ENCODE peak calls at places on chromosomes 12 and 14, in ten cellular contexts. O is HCT116; E is tibial artery; N is GM23248; Z is heart left ventricle; Q is effector memory CD4-positive, alpha-beta T cell; C is heart right ventricle; J is upper lobe of right lung; F is stomach; U is mucosa of descending colon. D is an unnamed sample. For H3K4me1, the result is how much of the 10 kb centered on the place peaks cover.

GRCh38 chr12:30927210-30927576 is 645 bp downstream of the TSPAN11 start:
- DNase-seq in O (no peak), E (peak), N (peak), Z (no peak), Q (no peak), C (no peak), J (no peak), F (no peak), U (no peak), D (no peak)

GRCh38 chr14:28243600-28243999 is 523.0 kb upstream of the FOXG1 start:
- DNase-seq in O (no peak), E (no peak), N (peak), Z (no peak), Q (no peak), C (no peak), J (no peak), F (no peak), U (no peak), D (no peak)

GRCh38 chr14:76309572-76310551 is 66.1 kb upstream of the ESRRB start:
- DNase-seq in O (no peak), E (peak), N (no peak), Z (peak), Q (no peak), C (peak), J (no peak), F (no peak), U (no peak), D (no peak)

GRCh38 chr12:84502180-84502857 is 410.3 kb downstream of the SLC6A15 start:
- DNase-seq in O (no peak), E (no peak), N (peak), Z (no peak), Q (no peak), C (no peak), J (no peak), F (no peak), U (no peak), D (no peak)

GRCh38 chr12:95820096-95820703 is 29.6 kb upstream of the NTN4 start:
- DNase-seq in O (peak), E (no peak), N (peak), Z (no peak), Q (no peak), C (peak), J (no peak), F (peak), U (no peak), D (no peak)

GRCh38 chr12:42402821-42403411 is 76.9 kb downstream of the PPHLN1 start:
- DNase-seq in O (no peak), E (no peak), N (no peak), Z (no peak), Q (no peak), C (no peak), J (no peak), F (no peak), U (no peak), D (no peak)

GRCh38 chr12:14893471-14894250 is 8.0 kb upstream of the MGP start:
- DNase-seq in O (no peak), E (no peak), N (no peak), Z (peak), Q (no peak), C (peak), J (no peak), F (no peak), U (no peak), D (no peak)

GRCh38 chr14:94036328-94037167 is 10.4 kb downstream of the OTUB2 start:
- DNase-seq in O (peak), E (peak), N (peak), Z (peak), Q (peak), C (peak), J (peak), F (peak), U (no peak), D (peak)

GRCh38 chr14:68628605-68629310 is 164.1 kb downstream of the ZFP36L1 start:
- DNase-seq in O (no peak), E (peak), N (no peak), Z (no peak), Q (peak), C (no peak), J (peak), F (peak), U (peak), D (no peak)

GRCh38 chr14:104775073-104775489 is 20.5 kb downstream of the AKT1 start:
- DNase-seq in O (no peak), E (no peak), N (no peak), Z (no peak), Q (no peak), C (no peak), J (no peak), F (no peak), U (no peak), D (no peak)

GRCh38 chr12:81170072-81170471 is 92.2 kb downstream of the ACSS3 start:
- DNase-seq in O (no peak), E (no peak), N (peak), Z (no peak), Q (no peak), C (no peak), J (no peak), F (no peak), U (no peak), D (no peak)

GRCh38 chr14:22613736-22614239 is 15.7 kb downstream of the ABHD4 start:
- DNase-seq in O (no peak), E (no peak), N (no peak), Z (no peak), Q (no peak), C (no peak), J (no peak), F (no peak), U (no peak), D (no peak)

GRCh38 chr14:105617201-105617777 is 90.9 kb downstream of the TMEM121 start:
- DNase-seq in O (no peak), E (peak), N (no peak), Z (no peak), Q (no peak), C (no peak), J (no peak), F (no peak), U (no peak), D (no peak)

GRCh38 chr12:47739959-47740358 is 14.7 kb upstream of the ENDOU start:
- DNase-seq in O (no peak), E (no peak), N (peak), Z (peak), Q (no peak), C (peak), J (no peak), F (no peak), U (peak), D (no peak)

GRCh38 chr12:119624971-119625370 is 31.4 kb downstream of the TMEM233 start:
- DNase-seq in O (no peak), E (no peak), N (no peak), Z (no peak), Q (no peak), C (no peak), J (no peak), F (no peak), U (no peak), D (no peak)

GRCh38 chr12:6460751-6461371 is 9.0 kb downstream of the TAPBPL start:
- DNase-seq in O (no peak), E (no peak), N (no peak), Z (no peak), Q (no peak), C (no peak), J (no peak), F (no peak), U (no peak), D (peak)

GRCh38 chr14:80223696-80224465 is 12.6 kb upstream of the DIO2 start:
- DNase-seq in O (no peak), E (no peak), N (peak), Z (no peak), Q (no peak), C (no peak), J (no peak), F (no peak), U (no peak), D (no peak)

GRCh38 chr12:58564721-58565120 is 355.6 kb downstream of the LRIG3 start:
- DNase-seq in O (no peak), E (no peak), N (peak), Z (no peak), Q (no peak), C (no peak), J (no peak), F (no peak), U (no peak), D (no peak)

GRCh38 chr12:75585309-75585708 is 73.9 kb upstream of the KRR1 start:
- DNase-seq in O (peak), E (no peak), N (peak), Z (no peak), Q (no peak), C (no peak), J (no peak), F (no peak), U (no peak), D (no peak)

GRCh38 chr14:61321385-61322010 is at the start of gene PRKCH:
- DNase-seq in O (peak), E (peak), N (peak), Z (peak), Q (peak), C (peak), J (peak), F (peak), U (peak), D (peak)

GRCh38 chr12:47903151-47903611 is 1.6 kb downstream of the VDR start:
- DNase-seq in O (no peak), E (peak), N (peak), Z (no peak), Q (no peak), C (no peak), J (no peak), F (peak), U (no peak), D (no peak)

GRCh38 chr12:16526693-16527092 is 79.3 kb downstream of the LMO3 start:
- DNase-seq in O (peak), E (no peak), N (peak), Z (no peak), Q (no peak), C (no peak), J (no peak), F (no peak), U (no peak), D (no peak)

GRCh38 chr14:53964249-53964648 is 7.6 kb upstream of the BMP4 start:
- DNase-seq in O (no peak), E (no peak), N (no peak), Z (no peak), Q (no peak), C (no peak), J (no peak), F (no peak), U (no peak), D (no peak)

GRCh38 chr12:89389755-89390661 is 37.7 kb upstream of the DUSP6 start:
- DNase-seq in O (no peak), E (no peak), N (no peak), Z (no peak), Q (no peak), C (no peak), J (no peak), F (no peak), U (no peak), D (no peak)

GRCh38 chr12:49094104-49094948 is at the start of gene DHH:
- DNase-seq in O (no peak), E (peak), N (peak), Z (peak), Q (no peak), C (peak), J (peak), F (no peak), U (peak), D (no peak)

GRCh38 chr14:60590907-60591510 is 58.3 kb downstream of the SIX1 start:
- DNase-seq in O (no peak), E (no peak), N (peak), Z (no peak), Q (no peak), C (no peak), J (no peak), F (no peak), U (no peak), D (no peak)

GRCh38 chr14:72766296-72766695 is 127.6 kb downstream of the DPF3 start:
- DNase-seq in O (no peak), E (no peak), N (no peak), Z (no peak), Q (no peak), C (no peak), J (no peak), F (no peak), U (no peak), D (no peak)

GRCh38 chr12:31465002-31465401 is 125.9 kb downstream of the DENND5B start:
- DNase-seq in O (no peak), E (no peak), N (no peak), Z (no peak), Q (no peak), C (no peak), J (no peak), F (no peak), U (no peak), D (no peak)

GRCh38 chr12:100715976-100716657 is 78.5 kb upstream of the ANO4 start:
- DNase-seq in O (no peak), E (no peak), N (no peak), Z (no peak), Q (no peak), C (no peak), J (no peak), F (no peak), U (peak), D (no peak)

GRCh38 chr14:90632451-90632850 is 183.8 kb downstream of the TTC7B start:
- DNase-seq in O (no peak), E (no peak), N (no peak), Z (no peak), Q (no peak), C (no peak), J (no peak), F (no peak), U (no peak), D (no peak)

GRCh38 chr12:124625867-124626675 is 58.7 kb upstream of the NCOR2 start:
- DNase-seq in O (no peak), E (peak), N (peak), Z (peak), Q (no peak), C (peak), J (peak), F (peak), U (peak), D (no peak)

GRCh38 chr14:22837750-22838538 is 1.6 kb downstream of the MMP14 start:
- DNase-seq in O (no peak), E (peak), N (peak), Z (peak), Q (no peak), C (peak), J (no peak), F (no peak), U (peak), D (no peak)

GRCh38 chr12:129863938-129864337 is 39.9 kb downstream of the TMEM132D start:
- DNase-seq in O (no peak), E (no peak), N (no peak), Z (no peak), Q (no peak), C (no peak), J (no peak), F (no peak), U (no peak), D (no peak)

GRCh38 chr14:22556021-22556989 is 32.7 kb downstream of the DAD1 start:
- DNase-seq in O (no peak), E (no peak), N (peak), Z (no peak), Q (peak), C (peak), J (peak), F (peak), U (peak), D (peak)

GRCh38 chr12:53951577-53952334 is 2.9 kb upstream of the HOXC12 start:
- DNase-seq in O (no peak), E (peak), N (no peak), Z (no peak), Q (no peak), C (no peak), J (peak), F (no peak), U (no peak), D (no peak)

GRCh38 chr12:49098035-49098451 is 3.4 kb upstream of the DHH start:
- DNase-seq in O (no peak), E (no peak), N (peak), Z (peak), Q (peak), C (no peak), J (peak), F (peak), U (no peak), D (peak)

GRCh38 chr14:38074091-38074490 is 133.6 kb upstream of the SSTR1 start:
- DNase-seq in O (no peak), E (no peak), N (peak), Z (no peak), Q (no peak), C (no peak), J (no peak), F (no peak), U (no peak), D (no peak)

GRCh38 chr12:43842259-43842658 is 6.4 kb downstream of the TMEM117 start:
- DNase-seq in O (no peak), E (no peak), N (no peak), Z (no peak), Q (no peak), C (no peak), J (no peak), F (no peak), U (no peak), D (no peak)

GRCh38 chr14:103390605-103391004 is 5.4 kb downstream of the MARK3 start:
- DNase-seq in O (no peak), E (no peak), N (no peak), Z (no peak), Q (no peak), C (no peak), J (no peak), F (no peak), U (no peak), D (no peak)
- H3K4me1 ChIP-seq in O (under half), E (half or more), N (under half), Z (under half), Q (under half), C (half or more), J (half or more), F (half or more), U (under half), D (half or more)

GRCh38 chr12:132497514-132498405 is 7.8 kb downstream of the FBRSL1 start:
- DNase-seq in O (no peak), E (no peak), N (no peak), Z (no peak), Q (no peak), C (no peak), J (no peak), F (no peak), U (no peak), D (no peak)
- H3K4me1 ChIP-seq in O (under half), E (half or more), N (under half), Z (half or more), Q (half or more), C (half or more), J (under half), F (half or more), U (under half), D (half or more)

DNA sequence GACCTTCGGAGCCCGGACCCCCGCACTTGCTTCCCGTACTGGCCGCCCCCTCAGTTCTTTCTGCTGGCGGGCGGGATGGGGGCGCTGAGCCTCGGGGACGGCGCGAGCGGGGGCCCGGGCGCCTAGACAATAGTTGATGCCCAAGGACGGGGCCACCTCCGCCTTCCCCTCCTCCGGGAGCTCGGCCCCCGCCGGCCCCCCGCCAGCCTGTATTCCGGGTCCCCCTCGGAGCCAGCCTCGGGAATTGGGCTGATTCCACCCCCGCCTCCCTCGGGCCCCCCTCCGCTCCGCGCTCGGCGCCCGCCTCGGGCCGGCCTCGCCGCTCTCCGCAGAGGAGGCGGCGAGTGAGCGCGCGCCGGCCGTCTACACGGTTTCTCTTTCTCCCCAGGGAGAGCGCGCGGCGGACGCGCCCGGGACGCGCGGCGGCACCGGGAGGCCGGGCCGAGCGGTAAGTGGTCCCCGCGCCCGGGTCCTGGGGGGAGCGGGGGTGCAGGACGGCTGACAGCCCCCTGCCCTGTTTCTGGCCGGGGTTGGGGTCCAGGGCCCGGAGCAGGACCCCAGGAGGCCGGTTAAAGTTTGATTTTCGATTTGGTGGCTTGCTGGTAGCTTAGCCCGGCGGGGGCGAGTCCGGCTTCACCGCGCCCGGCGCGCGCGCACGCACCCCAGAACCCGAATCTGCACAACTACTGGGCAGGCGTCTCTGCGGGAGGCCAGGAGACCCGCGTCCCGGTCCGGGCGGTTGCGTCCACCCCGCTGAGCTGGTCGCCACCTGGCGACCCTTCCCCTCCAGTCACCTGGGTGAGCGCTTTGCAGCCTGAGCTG is 413.7 kb downstream of the PCNX1 start:
- DNase-seq in O (no peak), E (peak), N (peak), Z (peak), Q (peak), C (peak), J (peak), F (peak), U (peak), D (peak)
- H3K4me1 ChIP-seq in O (under half), E (under half), N (under half), Z (under half), Q (under half), C (under half), J (under half), F (under half), U (under half), D (under half)

DNA sequence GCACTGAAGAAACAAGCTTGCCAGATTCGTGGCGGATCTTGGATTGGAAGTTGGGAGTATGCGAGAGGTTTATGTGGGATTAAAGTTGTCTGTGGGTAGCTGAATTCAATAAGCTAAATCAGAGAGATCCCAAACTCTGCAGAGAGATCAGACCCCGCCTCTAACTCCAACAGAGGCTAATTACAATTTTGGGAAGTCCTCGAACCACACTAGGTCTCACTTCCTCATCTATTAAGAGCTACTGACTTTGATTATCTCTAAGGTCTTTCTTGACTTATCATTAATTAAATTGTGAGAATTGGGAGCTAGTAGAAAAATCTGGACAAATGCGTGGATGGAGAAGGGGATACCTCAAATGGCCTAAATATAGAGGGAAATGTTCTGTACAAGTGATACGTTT is 9.1 kb downstream of the NTF3 start:
- DNase-seq in O (no peak), E (no peak), N (no peak), Z (no peak), Q (no peak), C (no peak), J (no peak), F (no peak), U (no peak), D (no peak)
- H3K4me1 ChIP-seq in O (under half), E (half or more), N (under half), Z (under half), Q (under half), C (under half), J (under half), F (under half), U (under half), D (under half)

GRCh38 chr12:2284857-2285256 is 232.1 kb downstream of the CACNA1C start:
- DNase-seq in O (peak), E (peak), N (peak), Z (peak), Q (no peak), C (peak), J (peak), F (peak), U (peak), D (no peak)

GRCh38 chr12:2286461-2287131 is 233.8 kb downstream of the CACNA1C start:
- DNase-seq in O (no peak), E (peak), N (peak), Z (no peak), Q (no peak), C (no peak), J (peak), F (no peak), U (no peak), D (no peak)

GRCh38 chr12:2284321-2284813 is 231.6 kb downstream of the CACNA1C start:
- DNase-seq in O (no peak), E (peak), N (peak), Z (no peak), Q (no peak), C (no peak), J (peak), F (no peak), U (no peak), D (no peak)

GRCh38 chr12:2286051-2286450 is 233.3 kb downstream of the CACNA1C start:
- DNase-seq in O (no peak), E (no peak), N (no peak), Z (no peak), Q (no peak), C (no peak), J (no peak), F (no peak), U (no peak), D (no peak)

DNA sequence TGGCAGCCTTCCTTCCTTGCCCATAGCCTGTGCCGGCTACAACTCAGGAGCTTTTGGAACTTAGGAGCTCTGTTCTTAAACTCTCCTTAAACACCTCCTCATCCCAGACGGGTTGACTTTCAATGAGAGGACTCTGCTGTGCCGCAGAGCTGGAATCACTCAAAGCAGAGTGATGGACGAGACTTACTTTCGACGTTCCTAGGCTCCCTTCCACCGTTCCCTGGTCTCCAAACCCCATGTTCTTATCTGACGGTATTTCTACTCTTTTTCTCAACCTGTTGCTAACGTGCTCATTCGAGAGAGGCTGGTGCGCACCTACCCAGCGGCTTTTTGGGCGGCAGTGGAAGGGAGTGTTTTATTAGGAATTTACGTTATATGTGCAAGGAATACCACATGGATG is 232.7 kb downstream of the CACNA1C start:
- DNase-seq in O (no peak), E (peak), N (no peak), Z (no peak), Q (no peak), C (no peak), J (peak), F (no peak), U (no peak), D (no peak)
- H3K4me1 ChIP-seq in O (under half), E (half or more), N (half or more), Z (half or more), Q (under half), C (half or more), J (under half), F (half or more), U (under half), D (under half)